ENCODE peak calls at places on chromosomes 4 and X, in six cellular contexts. C is vagina, W is heart left ventricle, Y is lung, Q is AG04449, V is GM06990. O is an unnamed sample.

GRCh38 chrX:38275615-38276014 is 51.7 kb downstream of the RPGR start:
- DNase-seq in C (no peak), W (no peak), Y (no peak), Q (peak), V (no peak), O (peak)

GRCh38 chrX:22247169-22247568 is 25.5 kb upstream of the CBLL2 start:
- DNase-seq in C (no peak), W (no peak), Y (no peak), Q (peak), V (no peak), O (no peak)

GRCh38 chr4:94373752-94374151 is 31.1 kb upstream of the HPGDS start:
- DNase-seq in C (no peak), W (no peak), Y (no peak), Q (no peak), V (no peak), O (no peak)

GRCh38 chrX:16087081-16087480 is 36.3 kb upstream of the GRPR start:
- DNase-seq in C (no peak), W (no peak), Y (no peak), Q (no peak), V (no peak), O (no peak)

GRCh38 chrX:71367396-71367795 is 1.2 kb downstream of the TAF1 start:
- DNase-seq in C (no peak), W (no peak), Y (no peak), Q (no peak), V (peak), O (peak)

GRCh38 chr4:145839151-145839550 is 99.5 kb downstream of the ZNF827 start:
- DNase-seq in C (no peak), W (no peak), Y (no peak), Q (no peak), V (no peak), O (peak)

GRCh38 chr4:89247951-89248350 is 59.6 kb downstream of the GPRIN3 start:
- DNase-seq in C (no peak), W (no peak), Y (no peak), Q (no peak), V (no peak), O (no peak)

GRCh38 chrX:133923548-133923947 is 61.8 kb downstream of the GPC3 start:
- DNase-seq in C (no peak), W (no peak), Y (no peak), Q (no peak), V (no peak), O (no peak)

GRCh38 chr4:153728151-153728550 is 31.7 kb downstream of the RNF175 start:
- DNase-seq in C (no peak), W (no peak), Y (no peak), Q (no peak), V (no peak), O (no peak)

GRCh38 chrX:33741807-33742206 is 390.3 kb downstream of the FAM47A start:
- DNase-seq in C (no peak), W (no peak), Y (no peak), Q (no peak), V (no peak), O (no peak)

GRCh38 chr4:42626629-42627028 is 30.3 kb downstream of the ATP8A1 start:
- DNase-seq in C (no peak), W (no peak), Y (no peak), Q (no peak), V (no peak), O (no peak)

GRCh38 chr4:72569719-72570235 is 756 bp upstream of the ADAMTS3 start:
- DNase-seq in C (no peak), W (no peak), Y (no peak), Q (no peak), V (no peak), O (peak)

GRCh38 chr4:121554377-121554776 is 142.4 kb downstream of the ANXA5 start:
- DNase-seq in C (no peak), W (no peak), Y (no peak), Q (no peak), V (no peak), O (peak)

GRCh38 chr4:24322986-24323385 is 261.4 kb downstream of the DHX15 start:
- DNase-seq in C (no peak), W (no peak), Y (no peak), Q (no peak), V (no peak), O (no peak)

GRCh38 chr4:94519925-94520789 is 68.4 kb downstream of the PDLIM5 start:
- DNase-seq in C (no peak), W (no peak), Y (no peak), Q (no peak), V (no peak), O (peak)

GRCh38 chr4:123114915-123115756 is 192.7 kb upstream of the NUDT6 start:
- DNase-seq in C (no peak), W (peak), Y (no peak), Q (no peak), V (no peak), O (no peak)

GRCh38 chr4:42331914-42332368 is 65.3 kb upstream of the SHISA3 start:
- DNase-seq in C (no peak), W (no peak), Y (no peak), Q (no peak), V (peak), O (peak)

GRCh38 chr4:683982-684571 is 4.9 kb downstream of the SLC49A3 start:
- DNase-seq in C (no peak), W (peak), Y (no peak), Q (no peak), V (peak), O (peak)

GRCh38 chr4:90951037-90951436 is 823.8 kb downstream of the CCSER1 start:
- DNase-seq in C (no peak), W (no peak), Y (no peak), Q (no peak), V (no peak), O (peak)

GRCh38 chr4:793941-794621 is 31.8 kb downstream of the CPLX1 start:
- DNase-seq in C (no peak), W (no peak), Y (no peak), Q (no peak), V (peak), O (no peak)

GRCh38 chrX:131059231-131059630 is 1.1 kb downstream of the ARHGAP36 start:
- DNase-seq in C (no peak), W (no peak), Y (no peak), Q (no peak), V (no peak), O (no peak)

DNA sequence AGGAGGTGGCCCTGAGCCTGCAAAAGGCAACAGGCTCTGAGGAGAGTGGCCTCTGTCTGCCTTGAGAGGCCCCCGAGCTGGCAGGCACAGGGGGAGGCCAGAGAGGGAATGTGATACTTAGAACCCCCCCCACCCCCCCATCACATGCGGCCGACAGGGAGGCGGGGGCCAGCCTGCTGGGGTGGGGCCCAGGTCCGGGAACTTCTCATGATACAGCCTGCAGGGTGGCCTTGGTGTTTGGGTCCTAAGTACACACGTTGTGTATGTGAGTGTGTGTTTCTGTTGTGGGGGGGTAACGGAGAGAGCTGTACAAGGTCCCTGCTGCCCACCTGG is 19.7 kb downstream of the SH3BP2 start:
- DNase-seq in C (no peak), W (no peak), Y (no peak), Q (no peak), V (no peak), O (no peak)
- H3K4me3 ChIP-seq in C (peak), W (peak), Y (peak), Q (peak), V (peak), O (peak)

GRCh38 chrX:53171356-53171755 is 53.7 kb downstream of the KDM5C start:
- DNase-seq in C (no peak), W (no peak), Y (no peak), Q (no peak), V (no peak), O (no peak)
- TF ChIP-seq CTCF in C (no peak), W (no peak), Y (no peak), Q (no peak), V (peak), O (no peak)

GRCh38 chr4:156949373-156949814 is 22.2 kb downstream of the PDGFC start:
- DNase-seq in C (no peak), W (no peak), Y (no peak), Q (no peak), V (no peak), O (peak)
- H3K4me3 ChIP-seq in C (no peak), W (no peak), Y (no peak), Q (no peak), V (no peak), O (no peak)

GRCh38 chr4:112189754-112190153 is 41.8 kb upstream of the AP1AR start:
- DNase-seq in C (no peak), W (no peak), Y (no peak), Q (no peak), V (no peak), O (peak)
- TF ChIP-seq CTCF in C (no peak), W (peak), Y (no peak), Q (no peak), V (no peak), O (peak)

GRCh38 chrX:137428777-137429564 is 137.0 kb upstream of the ZIC3 start:
- DNase-seq in C (no peak), W (no peak), Y (no peak), Q (no peak), V (no peak), O (no peak)
- H3K4me3 ChIP-seq in C (no peak), W (peak), Y (no peak), Q (no peak), V (no peak), O (no peak)

GRCh38 chr4:17468638-17469221 is 43.2 kb downstream of the QDPR start:
- DNase-seq in C (no peak), W (no peak), Y (no peak), Q (no peak), V (no peak), O (peak)
- TF ChIP-seq CTCF in C (peak), W (peak), Y (no peak), Q (peak), V (peak), O (peak)

GRCh38 chrX:120468479-120468824 is 644 bp downstream of the LAMP2 start:
- DNase-seq in C (no peak), W (no peak), Y (no peak), Q (no peak), V (no peak), O (no peak)
- H3K4me3 ChIP-seq in C (peak), W (peak), Y (peak), Q (peak), V (peak), O (peak)

GRCh38 chrX:53442322-53442631 is 8.1 kb upstream of the HSD17B10 start:
- DNase-seq in C (no peak), W (no peak), Y (no peak), Q (no peak), V (no peak), O (no peak)

GRCh38 chrX:53438832-53439230 is 4.7 kb upstream of the HSD17B10 start:
- DNase-seq in C (no peak), W (no peak), Y (no peak), Q (no peak), V (no peak), O (no peak)

GRCh38 chrX:53440631-53441517 is 6.7 kb upstream of the HSD17B10 start:
- DNase-seq in C (no peak), W (peak), Y (peak), Q (no peak), V (no peak), O (peak)

GRCh38 chrX:53440101-53440500 is 5.9 kb upstream of the HSD17B10 start:
- DNase-seq in C (no peak), W (no peak), Y (no peak), Q (no peak), V (no peak), O (no peak)

GRCh38 chrX:53441531-53442321 is 7.6 kb upstream of the HSD17B10 start:
- DNase-seq in C (no peak), W (peak), Y (peak), Q (no peak), V (peak), O (peak)
- TF ChIP-seq CTCF in C (no peak), W (no peak), Y (no peak), Q (no peak), V (no peak), O (no peak)

DNA sequence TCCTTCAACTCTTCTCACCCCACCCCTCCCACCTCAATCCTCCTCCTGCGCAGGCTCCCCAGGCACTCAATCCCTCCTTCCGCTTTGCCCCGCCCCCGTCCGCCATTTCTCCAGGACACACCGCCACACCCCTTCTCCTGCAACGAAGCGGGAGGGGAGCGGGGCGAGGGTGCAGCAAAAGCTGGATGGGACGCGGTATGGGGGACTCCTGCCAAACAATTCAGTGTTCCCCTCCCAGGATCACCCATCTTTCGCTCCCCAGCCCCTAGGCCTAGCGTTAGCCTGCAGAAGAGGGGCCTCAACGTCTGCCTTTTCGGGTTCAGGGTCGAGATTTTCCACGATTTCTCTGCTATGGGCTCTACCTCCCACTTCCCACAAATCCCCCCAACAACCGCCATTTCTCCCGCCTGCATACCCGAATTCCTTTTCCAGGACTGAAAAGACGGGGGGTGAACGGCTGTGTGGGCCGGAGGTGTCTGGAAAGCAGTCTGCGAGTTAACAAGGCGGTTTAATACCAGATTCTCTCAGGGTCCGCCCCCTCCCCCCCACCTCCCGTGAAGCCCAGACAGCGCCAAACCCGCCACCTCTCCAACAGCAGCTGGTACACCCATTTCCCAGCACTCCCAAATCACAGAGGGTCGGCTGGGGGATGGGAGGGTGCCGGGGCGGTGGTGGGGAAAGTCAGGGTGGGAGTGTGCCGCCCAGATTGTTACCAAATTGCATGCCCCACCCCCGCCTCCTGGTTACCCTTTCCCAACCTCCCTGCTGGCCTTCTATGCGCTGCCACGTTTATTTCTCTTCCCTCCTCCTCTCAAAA is 781 bp downstream of the ARMCX2 start:
- DNase-seq in C (no peak), W (peak), Y (peak), Q (no peak), V (peak), O (peak)
- H3K4me3 ChIP-seq in C (peak), W (peak), Y (peak), Q (peak), V (peak), O (peak)

DNA sequence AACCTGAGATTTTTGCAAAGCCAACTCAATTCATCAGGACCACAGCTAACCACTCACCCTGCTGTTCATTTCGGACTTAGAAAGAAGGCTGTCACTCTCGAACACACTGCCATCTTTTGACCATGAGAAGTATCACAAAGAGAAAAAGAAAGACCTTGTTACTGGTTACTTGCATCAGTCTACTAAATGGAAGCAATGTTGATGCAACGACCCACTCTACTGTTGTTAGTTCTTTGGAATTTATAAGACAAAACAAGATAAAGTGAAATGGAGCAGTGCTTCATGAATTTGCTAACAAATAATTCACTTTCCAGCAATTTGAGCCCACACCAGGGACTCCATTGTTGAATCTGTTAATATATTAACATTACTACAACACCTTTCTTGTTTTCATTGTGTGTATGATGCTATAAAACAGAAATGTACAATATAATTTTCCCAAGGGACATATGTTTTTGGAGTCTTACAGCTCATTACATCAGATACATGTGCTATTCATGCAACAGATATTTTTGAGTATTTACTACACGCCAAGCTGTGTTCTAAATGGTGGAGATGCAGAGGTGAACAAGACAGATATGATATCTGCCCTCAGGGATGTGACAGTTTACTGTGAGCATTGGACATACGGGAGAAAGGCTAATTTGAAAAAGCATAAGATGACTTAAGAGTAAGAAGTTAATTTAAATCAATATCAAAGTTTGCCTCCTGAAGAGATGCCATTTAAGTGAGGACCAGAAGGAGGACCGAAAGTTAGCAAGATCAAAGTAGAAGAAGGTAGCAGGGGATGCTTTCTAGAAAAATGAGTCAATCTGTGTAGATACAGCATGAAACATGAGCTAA is 87.2 kb downstream of the AREG start:
- DNase-seq in C (no peak), W (no peak), Y (no peak), Q (peak), V (peak), O (peak)
- TF ChIP-seq CTCF in C (peak), W (peak), Y (peak), Q (peak), V (peak), O (peak)

O was measured in fibroblast of villous mesenchyme.